ENCODE peak calls at places on chromosomes 4 and X, in seven cellular contexts. H, L, W, A, B, C and E are unnamed samples.
A peak's percentile ranks its signal among the peaks of the same experiment; 100 is the strongest.

GRCh38 chr4:127993150-127993549 is 27.9 kb downstream of the ABHD18 start:
- DNase-seq in H (no peak), L (no peak), W (no peak), A (no peak), B (no peak), C (no peak), E (no peak)

GRCh38 chrX:70132244-70132643 is 1.0 kb upstream of the IGBP1 start:
- DNase-seq in H (no peak), L (no peak), W (no peak), A (no peak), B (no peak), C (no peak), E (no peak)

GRCh38 chr4:14529653-14530052 is 472.6 kb upstream of the CPEB2 start:
- DNase-seq in H (no peak), L (no peak), W (no peak), A (no peak), B (no peak), C (no peak), E (no peak)

GRCh38 chrX:2875798-2876399 is 47.2 kb downstream of the GYG2 start:
- DNase-seq in H (no peak), L (no peak), W (no peak), A (no peak), B (no peak), C (no peak), E (no peak)

GRCh38 chrX:138128025-138128671 is 562.2 kb downstream of the ZIC3 start:
- DNase-seq in H (peak; percentile 15), L (peak; percentile 3), W (no peak), A (no peak), B (no peak), C (no peak), E (peak; percentile 39)

GRCh38 chrX:63922221-63922620 is 137.2 kb upstream of the ARHGEF9 start:
- DNase-seq in H (no peak), L (no peak), W (no peak), A (no peak), B (no peak), C (no peak), E (peak; percentile 46)

GRCh38 chr4:159227984-159228383 is 125.1 kb downstream of the RAPGEF2 start:
- DNase-seq in H (no peak), L (no peak), W (no peak), A (peak; percentile 80), B (no peak), C (no peak), E (peak; percentile 30)

GRCh38 chr4:123351713-123352112 is 44.9 kb upstream of the SPRY1 start:
- DNase-seq in H (no peak), L (no peak), W (no peak), A (no peak), B (no peak), C (no peak), E (no peak)

GRCh38 chr4:52376107-52376704 is 282.9 kb downstream of the USP46 start:
- DNase-seq in H (peak; percentile 29), L (peak; percentile 60), W (no peak), A (no peak), B (no peak), C (no peak), E (peak; percentile 30)

GRCh38 chrX:9522756-9523155 is 57.9 kb downstream of the TBL1X start:
- DNase-seq in H (no peak), L (no peak), W (no peak), A (no peak), B (no peak), C (no peak), E (no peak)